ENCODE peak calls at places on chromosomes 13 and 19, in seven cellular contexts. E is thyroid gland; L is AML-193; O is stimulated activated CD4-positive, alpha-beta T cell treated with anti-CD3 and anti-CD28 coated beads, Interleukin-15, amount 100 ng/mL, for 48 hours; X is ELR; U is amniotic stem cell; Q is stromal cell of bone marrow. H is an unnamed sample.
A peak's percentile ranks its signal among the peaks of the same experiment; 100 is the strongest.

GRCh38 chr13:78601886-78602560 is 1.3 kb downstream of the POU4F1 start:
- DNase-seq in U (no peak), L (no peak), E (no peak), O (no peak), X (no peak), Q (no peak), H (no peak)

GRCh38 chr13:51729853-51730553 is 74.0 kb downstream of the DHRS12 start:
- DNase-seq in E (no peak), X (peak; percentile 92), L (no peak), O (peak; percentile 33), U (peak; percentile 60), Q (peak; percentile 90), H (peak; percentile 73)

GRCh38 chr13:98509271-98510155 is 67.4 kb downstream of the STK24 start:
- DNase-seq in E (no peak), U (peak; percentile 59), L (peak; percentile 94), O (peak; percentile 29), X (peak; percentile 97), Q (peak; percentile 90), H (peak; percentile 70)

GRCh38 chr13:39047560-39047959 is 9.3 kb downstream of the NHLRC3 start:
- DNase-seq in O (no peak), U (no peak), Q (no peak), E (peak; percentile 71), X (peak; percentile 10), L (no peak), H (no peak)

GRCh38 chr19:48085077-48085476 is 25.5 kb downstream of the PLA2G4C start:
- DNase-seq in U (no peak), X (no peak), E (no peak), Q (no peak), O (no peak), L (no peak), H (no peak)

GRCh38 chr19:5932593-5933262 is 18.7 kb downstream of the CAPS start:
- DNase-seq in E (no peak), L (no peak), Q (no peak), X (no peak), O (no peak), U (no peak), H (no peak)

GRCh38 chr19:31659897-31660210 is 310.6 kb upstream of the TSHZ3 start:
- DNase-seq in X (no peak), E (no peak), O (no peak), U (no peak), L (no peak), Q (no peak), H (peak; percentile 8)

GRCh38 chr19:328025-328505 is 16.5 kb downstream of the MIER2 start:
- DNase-seq in Q (no peak), X (no peak), U (no peak), O (no peak), L (no peak), E (no peak), H (no peak)

GRCh38 chr13:72304121-72304745 is 423.2 kb downstream of the MZT1 start:
- DNase-seq in X (no peak), Q (peak; percentile 9), U (no peak), E (no peak), L (no peak), O (no peak), H (peak; percentile 36)

GRCh38 chr13:106205871-106206270 is 329.6 kb downstream of the EFNB2 start:
- DNase-seq in Q (no peak), X (no peak), E (no peak), O (no peak), L (no peak), U (no peak), H (peak; percentile 65)

GRCh38 chr19:18470153-18470552 is 32.2 kb upstream of the ISYNA1 start:
- DNase-seq in U (no peak), E (no peak), X (peak; percentile 43), L (peak; percentile 15), O (no peak), Q (no peak), H (no peak)

GRCh38 chr19:958967-959685 is 25.0 kb upstream of the WDR18 start:
- DNase-seq in O (peak; percentile 37), E (no peak), Q (no peak), X (peak; percentile 74), U (no peak), L (no peak), H (no peak)

GRCh38 chr13:77422724-77423123 is 95.8 kb upstream of the MYCBP2 start:
- DNase-seq in E (no peak), U (no peak), Q (no peak), X (no peak), L (no peak), O (no peak), H (no peak)

GRCh38 chr13:89565711-89566110 is 1781.8 kb upstream of the MIR17HG start:
- DNase-seq in Q (no peak), E (no peak), O (no peak), X (no peak), L (no peak), U (no peak), H (no peak)

GRCh38 chr19:17722655-17723240 is 3.5 kb downstream of the MAP1S start:
- DNase-seq in O (no peak), Q (no peak), E (no peak), L (no peak), X (no peak), U (no peak), H (no peak)

GRCh38 chr19:32039446-32039845 is 306.0 kb upstream of the ZNF507 start:
- DNase-seq in X (no peak), Q (no peak), O (no peak), U (no peak), E (no peak), L (no peak), H (no peak)

GRCh38 chr19:38015216-38015615 is 108.2 kb downstream of the SIPA1L3 start:
- DNase-seq in L (no peak), X (no peak), E (no peak), O (no peak), U (no peak), Q (no peak), H (no peak)

GRCh38 chr19:45715139-45715538 is 15.6 kb downstream of the FBXO46 start:
- DNase-seq in U (no peak), X (no peak), Q (no peak), E (no peak), L (no peak), O (no peak), H (no peak)

GRCh38 chr19:54390942-54391577 is 24.2 kb upstream of the TTYH1 start:
- DNase-seq in X (peak; percentile 63), O (no peak), U (peak; percentile 66), Q (peak; percentile 25), E (peak; percentile 24), L (peak; percentile 44), H (peak; percentile 73)

GRCh38 chr19:11261902-11262839 is at the start of gene DOCK6:
- DNase-seq in L (no peak), X (peak; percentile 48), U (no peak), Q (no peak), E (peak; percentile 56), O (no peak), H (peak; percentile 50)

GRCh38 chr13:113840541-113841354 is 23.1 kb downstream of the GAS6 start:
- DNase-seq in U (no peak), O (no peak), E (peak; percentile 61), X (no peak), Q (no peak), L (no peak), H (peak; percentile 32)

GRCh38 chr13:109968876-109969577 is 182.6 kb upstream of the IRS2 start:
- DNase-seq in Q (no peak), E (no peak), O (no peak), U (no peak), X (no peak), L (peak; percentile 18), H (no peak)

GRCh38 chr19:39403331-39404312 is 3.0 kb upstream of the ZFP36 start:
- DNase-seq in O (peak; percentile 93), L (peak; percentile 83), Q (peak; percentile 99), U (peak; percentile 98), X (peak; percentile 97), E (peak; percentile 99), H (peak; percentile 97)

GRCh38 chr13:111612918-111613317 is 292.5 kb downstream of the TEX29 start:
- DNase-seq in L (no peak), Q (no peak), X (no peak), E (no peak), O (no peak), U (no peak), H (no peak)

GRCh38 chr13:27967203-27967735 is 1.8 kb downstream of the CDX2 start:
- DNase-seq in O (no peak), L (no peak), Q (no peak), X (no peak), U (no peak), E (no peak), H (no peak)

GRCh38 chr19:48826606-48827020 is 9.7 kb downstream of the HSD17B14 start:
- DNase-seq in E (peak; percentile 71), O (no peak), X (no peak), Q (no peak), L (no peak), U (no peak), H (no peak)

GRCh38 chr13:114065141-114065925 is 67.1 kb downstream of the RASA3 start:
- DNase-seq in L (peak; percentile 99), Q (peak; percentile 99), O (peak; percentile 82), E (peak; percentile 74), X (peak; percentile 98), U (peak; percentile 100), H (peak; percentile 98)

GRCh38 chr13:73934215-73934623 is 200.0 kb downstream of the KLF12 start:
- DNase-seq in E (no peak), L (no peak), Q (no peak), X (peak; percentile 79), O (no peak), U (no peak), H (no peak)

GRCh38 chr19:5451494-5451893 is 3.7 kb upstream of the ZNRF4 start:
- DNase-seq in E (no peak), O (no peak), X (no peak), Q (no peak), L (no peak), U (no peak), H (no peak)

GRCh38 chr13:47303626-47304025 is 406.8 kb upstream of the HTR2A start:
- DNase-seq in U (no peak), Q (no peak), L (no peak), O (no peak), X (no peak), E (no peak), H (no peak)

GRCh38 chr13:38866649-38867048 is 124.0 kb downstream of the STOML3 start:
- DNase-seq in L (no peak), E (no peak), Q (no peak), X (peak; percentile 21), O (no peak), U (no peak), H (no peak)

GRCh38 chr13:66114127-66114526 is 1116.0 kb downstream of the PCDH9 start:
- DNase-seq in O (no peak), U (no peak), Q (peak; percentile 36), E (no peak), X (no peak), L (no peak), H (no peak)

GRCh38 chr13:114012921-114013320 is 39.0 kb upstream of the C13orf46 start:
- DNase-seq in O (no peak), E (no peak), U (no peak), Q (no peak), X (no peak), L (no peak), H (no peak)

GRCh38 chr19:49713236-49713845 is 22.4 kb downstream of the CPT1C start:
- DNase-seq in L (no peak), X (no peak), U (no peak), O (no peak), E (no peak), Q (no peak), H (no peak)

GRCh38 chr13:75876371-75877050 is 240.4 kb downstream of the LMO7 start:
- DNase-seq in E (peak; percentile 56), U (peak; percentile 30), Q (peak; percentile 45), L (peak; percentile 84), O (peak; percentile 20), X (peak; percentile 76), H (peak; percentile 82)

GRCh38 chr13:77872995-77873394 is 45.6 kb downstream of the EDNRB start:
- DNase-seq in Q (no peak), U (no peak), X (no peak), E (no peak), L (no peak), O (no peak), H (peak; percentile 85)

GRCh38 chr13:29753593-29754485 is 96.6 kb downstream of the UBL3 start:
- DNase-seq in E (no peak), L (no peak), O (no peak), Q (no peak), X (no peak), U (no peak), H (no peak)

GRCh38 chr13:21657538-21657937 is 13.3 kb upstream of the FGF9 start:
- DNase-seq in X (peak; percentile 85), O (no peak), U (no peak), L (no peak), Q (no peak), E (no peak), H (peak; percentile 38)